ENCODE peak calls at places on chromosome 11, in four cellular contexts. One of them, this sample, is unnamed.
A peak's percentile ranks its signal among the peaks of the same experiment; 100 is the strongest.

GRCh38 chr11:63761870-63762661 is 6.5 kb downstream of the ZFTA start:
- DNase-seq in H1: peak; percentile 82
- DNase-seq in H9: peak; percentile 88
- DNase-seq in IMR-90: no peak
- DNase-seq in this sample: peak; percentile 95

GRCh38 chr11:27076121-27076589 is 35.5 kb downstream of the BBOX1 start:
- DNase-seq in H9: no peak
- DNase-seq in IMR-90: no peak
- DNase-seq in H1: no peak
- DNase-seq in this sample: no peak

GRCh38 chr11:133950874-133951483 is 5.8 kb downstream of the IGSF9B start:
- DNase-seq in H1: no peak
- DNase-seq in H9: peak; percentile 47
- DNase-seq in IMR-90: no peak
- DNase-seq in this sample: no peak

GRCh38 chr11:66697988-66698387 is 20.3 kb upstream of the RBM4B start:
- DNase-seq in H9: no peak
- DNase-seq in H1: no peak
- DNase-seq in IMR-90: no peak
- DNase-seq in this sample: no peak

GRCh38 chr11:48001438-48002021 is 21.2 kb downstream of the PTPRJ start:
- DNase-seq in H9: no peak
- DNase-seq in IMR-90: peak; percentile 94
- DNase-seq in H1: no peak
- DNase-seq in this sample: no peak

GRCh38 chr11:57476223-57476882 is 16.0 kb downstream of the RTN4RL2 start:
- DNase-seq in H1: no peak
- DNase-seq in IMR-90: no peak
- DNase-seq in H9: peak; percentile 43
- DNase-seq in this sample: no peak

GRCh38 chr11:28903716-28904115 is 795.5 kb downstream of the METTL15 start:
- DNase-seq in H9: no peak
- DNase-seq in IMR-90: peak; percentile 3
- DNase-seq in H1: no peak
- DNase-seq in this sample: no peak

GRCh38 chr11:62553839-62554361 is 7.3 kb upstream of the AHNAK start:
- DNase-seq in IMR-90: peak; percentile 92
- DNase-seq in H1: no peak
- DNase-seq in H9: no peak
- DNase-seq in this sample: no peak

GRCh38 chr11:5102246-5102645 is 32.9 kb downstream of the OR52E1 start:
- DNase-seq in H1: no peak
- DNase-seq in H9: no peak
- DNase-seq in IMR-90: no peak
- DNase-seq in this sample: peak; percentile 92

DNA sequence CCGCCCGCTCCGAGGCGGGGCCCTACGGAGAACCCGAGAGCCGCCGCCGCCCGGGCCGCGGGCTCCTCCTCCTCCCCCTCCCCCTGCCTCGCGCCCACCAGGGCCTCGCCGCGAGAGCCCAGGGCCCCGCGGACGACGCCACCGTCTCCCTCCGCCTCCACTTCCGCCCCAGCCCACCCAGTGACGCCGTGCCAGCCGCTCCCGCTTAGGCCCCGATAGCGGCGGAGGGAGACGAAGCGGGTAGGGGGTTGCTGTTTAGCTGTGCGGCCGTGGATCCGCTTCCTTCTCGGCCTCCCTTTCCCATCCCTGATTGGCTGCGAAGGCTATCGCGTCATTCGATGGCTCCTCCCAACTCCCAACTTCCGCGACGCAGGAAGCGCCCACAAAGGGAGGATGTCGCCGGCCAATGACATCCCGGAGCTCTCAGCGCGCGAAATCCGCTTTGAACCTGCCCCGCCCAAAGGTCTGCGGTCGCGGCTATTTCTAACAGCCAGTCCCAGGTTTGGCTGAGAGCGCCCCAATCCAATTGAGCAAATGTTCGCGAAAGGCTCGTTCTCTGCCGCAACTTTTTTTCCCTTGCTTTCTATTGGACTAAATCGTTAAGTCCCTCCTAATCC is at the start of gene FAM76B:
- DNase-seq in H1: peak; percentile 95
- DNase-seq in H9: peak; percentile 98
- DNase-seq in IMR-90: peak; percentile 99
- DNase-seq in this sample: peak; percentile 100
- H2BK15ac ChIP-seq in H1: no peak within 1 kb of the TSS
- H2BK15ac ChIP-seq in H9: no peak within 1 kb of the TSS
- H2BK15ac ChIP-seq in IMR-90: no peak within 1 kb of the TSS
- H2BK15ac ChIP-seq in this sample: no peak within 1 kb of the TSS

GRCh38 chr11:89421718-89422117 is 69.5 kb downstream of the NOX4 start:
- DNase-seq in H9: no peak
- DNase-seq in H1: no peak
- DNase-seq in IMR-90: no peak
- DNase-seq in this sample: no peak
- H4K5ac ChIP-seq in H9: no peak overlapping the region
- H4K5ac ChIP-seq in H1: no peak overlapping the region
- H4K5ac ChIP-seq in IMR-90: no peak overlapping the region
- H4K5ac ChIP-seq in this sample: no peak overlapping the region

GRCh38 chr11:65613091-65613928 is 711 bp downstream of the MAP3K11 start:
- DNase-seq in H9: no peak
- DNase-seq in H1: no peak
- DNase-seq in IMR-90: no peak
- DNase-seq in this sample: no peak

GRCh38 chr11:65615229-65615949 is at the start of gene PCNX3:
- DNase-seq in H1: peak; percentile 100
- DNase-seq in IMR-90: peak; percentile 100
- DNase-seq in H9: peak; percentile 100
- DNase-seq in this sample: peak; percentile 100

GRCh38 chr11:65611758-65612603 is 2.0 kb downstream of the MAP3K11 start:
- DNase-seq in H1: no peak
- DNase-seq in H9: no peak
- DNase-seq in IMR-90: peak; percentile 26
- DNase-seq in this sample: peak; percentile 36

GRCh38 chr11:65611028-65611757 is 2.8 kb downstream of the MAP3K11 start:
- DNase-seq in H9: no peak
- DNase-seq in IMR-90: no peak
- DNase-seq in H1: no peak
- DNase-seq in this sample: peak; percentile 55

GRCh38 chr11:65612691-65613090 is 1.3 kb downstream of the MAP3K11 start:
- DNase-seq in H1: no peak
- DNase-seq in IMR-90: no peak
- DNase-seq in H9: no peak
- DNase-seq in this sample: no peak
- H2BK15ac ChIP-seq in H1: no peak overlapping the region
- H2BK15ac ChIP-seq in IMR-90: no peak overlapping the region
- H2BK15ac ChIP-seq in H9: no peak overlapping the region
- H2BK15ac ChIP-seq in this sample: no peak overlapping the region

GRCh38 chr11:7893792-7894191 is 37.3 kb downstream of the OR10A6 start:
- DNase-seq in H9: no peak
- DNase-seq in H1: no peak
- DNase-seq in IMR-90: no peak
- DNase-seq in this sample: no peak
- H4K5ac ChIP-seq in H9: no peak overlapping the region
- H4K5ac ChIP-seq in H1: no peak overlapping the region
- H4K5ac ChIP-seq in IMR-90: peak overlapping the region; percentile 67
- H4K5ac ChIP-seq in this sample: no peak overlapping the region

This sample was measured in mesendoderm.